ENCODE peak calls at places on chromosomes 13 and 19, in six cellular contexts. Y is epithelial cell of prostate; E is ovary; Q is glutamatergic neuron; A is activated CD8-positive, alpha-beta memory T cell treated with anti-CD3 and anti-CD28 coated beads, Interleukin-2, amount 50 U/mL, for 4 hours; R is small intestine. X is an unnamed sample.

GRCh38 chr13:98937911-98938381 is 39.9 kb downstream of the DOCK9 start:
- DNase-seq in A (no peak), Q (no peak), Y (no peak), E (no peak), R (no peak), X (no peak)

GRCh38 chr13:23679214-23679613 is 109.0 kb downstream of the TNFRSF19 start:
- DNase-seq in R (no peak), E (no peak), A (no peak), Y (no peak), Q (no peak), X (no peak)

GRCh38 chr19:42254083-42254849 is 662 bp downstream of the ERF start:
- DNase-seq in Q (peak), E (peak), A (peak), Y (no peak), R (peak), X (peak)

GRCh38 chr19:46718934-46719551 is 2.1 kb upstream of the PRKD2 start:
- DNase-seq in A (no peak), Q (no peak), R (no peak), Y (no peak), E (no peak), X (no peak)

GRCh38 chr13:28541966-28542365 is 47.0 kb upstream of the FLT1 start:
- DNase-seq in A (no peak), E (no peak), Y (no peak), Q (no peak), R (no peak), X (no peak)

GRCh38 chr19:40398417-40399056 is 8.6 kb upstream of the HIPK4 start:
- DNase-seq in Q (peak), R (peak), E (peak), Y (no peak), A (peak), X (peak)

GRCh38 chr19:31519216-31519615 is 170.0 kb upstream of the TSHZ3 start:
- DNase-seq in E (no peak), Q (no peak), Y (no peak), A (no peak), R (no peak), X (no peak)

GRCh38 chr19:4449022-4449825 is 8.4 kb downstream of the UBXN6 start:
- DNase-seq in R (no peak), A (no peak), E (peak), Q (no peak), Y (no peak), X (no peak)

GRCh38 chr19:4448147-4448985 is 9.2 kb downstream of the UBXN6 start:
- DNase-seq in Y (no peak), E (no peak), A (no peak), Q (no peak), R (no peak), X (no peak)

GRCh38 chr19:46990998-46991676 is 28.5 kb upstream of the NPAS1 start:
- DNase-seq in E (peak), Q (peak), R (peak), A (peak), Y (peak), X (peak)

GRCh38 chr19:54302252-54302651 is 10.7 kb downstream of the LILRA5 start:
- DNase-seq in A (no peak), E (no peak), R (no peak), Q (no peak), Y (no peak), X (no peak)

GRCh38 chr13:49322702-49323101 is 75.0 kb downstream of the CDADC1 start:
- DNase-seq in A (no peak), Y (no peak), E (no peak), Q (no peak), R (no peak), X (no peak)

GRCh38 chr19:51808333-51808986 is 13.5 kb downstream of the FPR3 start:
- DNase-seq in E (no peak), Q (no peak), A (no peak), Y (no peak), R (no peak), X (no peak)

GRCh38 chr13:98761979-98762616 is 9.6 kb upstream of the SLC15A1 start:
- DNase-seq in E (no peak), Y (no peak), A (no peak), R (no peak), Q (no peak), X (no peak)

GRCh38 chr13:107873908-107874307 is 341.4 kb downstream of the LIG4 start:
- DNase-seq in Q (no peak), A (no peak), E (no peak), R (no peak), Y (no peak), X (no peak)

GRCh38 chr19:18160792-18161690 is 8.1 kb downstream of the PIK3R2 start:
- DNase-seq in E (peak), A (peak), Y (no peak), Q (peak), R (peak), X (peak)

GRCh38 chr13:26697069-26697955 is 63.3 kb downstream of the GPR12 start:
- DNase-seq in Q (no peak), E (no peak), A (no peak), R (no peak), Y (no peak), X (no peak)

GRCh38 chr19:55289117-55289796 is 5.5 kb downstream of the BRSK1 start:
- DNase-seq in Y (no peak), E (no peak), A (no peak), R (no peak), Q (no peak), X (no peak)

GRCh38 chr13:39284801-39285388 is 246.6 kb downstream of the NHLRC3 start:
- DNase-seq in R (no peak), E (no peak), Q (no peak), Y (no peak), A (no peak), X (no peak)

GRCh38 chr13:104823071-104823470 is 1712.4 kb downstream of the EFNB2 start:
- DNase-seq in E (no peak), R (no peak), A (no peak), Y (no peak), Q (no peak), X (no peak)

GRCh38 chr13:100363351-100363750 is 225.2 kb downstream of the GGACT start:
- DNase-seq in Q (no peak), R (no peak), E (no peak), Y (no peak), A (no peak), X (no peak)

GRCh38 chr13:77034883-77035282 is 7.9 kb upstream of the FBXL3 start:
- DNase-seq in A (no peak), Q (no peak), Y (no peak), E (no peak), R (no peak), X (no peak)

GRCh38 chr13:112828756-112829155 is 138.9 kb downstream of the ATP11A start:
- DNase-seq in Q (no peak), E (no peak), A (no peak), R (no peak), Y (no peak), X (no peak)

GRCh38 chr13:38743499-38743898 is 56.6 kb downstream of the FREM2 start:
- DNase-seq in Y (no peak), Q (no peak), R (no peak), A (no peak), E (no peak), X (no peak)

GRCh38 chr19:9641810-9642209 is 20.8 kb upstream of the ZNF561 start:
- DNase-seq in Y (no peak), R (peak), A (no peak), Q (no peak), E (no peak), X (no peak)

GRCh38 chr13:53719281-53719680 is 690.7 kb downstream of the OLFM4 start:
- DNase-seq in E (no peak), Q (no peak), Y (no peak), R (no peak), A (no peak), X (no peak)

GRCh38 chr13:78247362-78247761 is 328.7 kb upstream of the EDNRB start:
- DNase-seq in Y (no peak), A (no peak), E (no peak), Q (no peak), R (no peak), X (no peak)

GRCh38 chr19:16896098-16896912 is 7.5 kb downstream of the F2RL3 start:
- DNase-seq in Q (peak), R (no peak), A (no peak), Y (no peak), E (peak), X (peak)

GRCh38 chr19:14434157-14434501 is 1.0 kb downstream of the PKN1 start:
- DNase-seq in A (no peak), Y (no peak), R (no peak), E (no peak), Q (no peak), X (peak)

GRCh38 chr19:16381756-16382401 is 57.3 kb downstream of the KLF2 start:
- DNase-seq in A (no peak), Y (no peak), Q (no peak), E (peak), R (no peak), X (no peak)

GRCh38 chr19:33192010-33192409 is 2.1 kb upstream of the LRP3 start:
- DNase-seq in A (no peak), E (no peak), Y (no peak), Q (no peak), R (no peak), X (no peak)

GRCh38 chr13:52782486-52783448 is 43.1 kb upstream of the CNMD start:
- DNase-seq in Y (no peak), R (no peak), A (no peak), Q (no peak), E (no peak), X (no peak)

GRCh38 chr19:46791944-46792343 is 3.5 kb upstream of the SLC1A5 start:
- DNase-seq in E (no peak), R (peak), Y (no peak), A (no peak), Q (no peak), X (no peak)

GRCh38 chr13:114078501-114079451 is 53.6 kb downstream of the RASA3 start:
- DNase-seq in R (no peak), Q (no peak), Y (peak), E (peak), A (no peak), X (no peak)

GRCh38 chr13:26050568-26051230 is 1.1 kb downstream of the SHISA2 start:
- DNase-seq in R (no peak), Q (peak), E (no peak), A (no peak), Y (no peak), X (no peak)

GRCh38 chr13:31890946-31891345 is 140.6 kb upstream of the FRY start:
- DNase-seq in A (no peak), Q (no peak), R (no peak), Y (no peak), E (no peak), X (no peak)

GRCh38 chr19:19033176-19033425 is 216 bp downstream of the SUGP2 start:
- DNase-seq in E (no peak), R (no peak), A (no peak), Y (no peak), Q (no peak), X (no peak)

X was measured in colonic mucosa.